ENCODE peak calls at places on chromosomes 1 and 21, in five cellular contexts. G is RWPE2, T is HL-60, A is AG04449, B is stomach. X is an unnamed sample.

GRCh38 chr1:182782587-182782913 is 7.0 kb upstream of the NPL start:
- DNase-seq in G (no peak), T (no peak), A (no peak), B (no peak), X (no peak)

GRCh38 chr1:14724234-14724633 is 125.7 kb downstream of the KAZN start:
- DNase-seq in G (no peak), T (no peak), A (no peak), B (no peak), X (no peak)

GRCh38 chr1:78254517-78254916 is 208.8 kb downstream of the GIPC2 start:
- DNase-seq in G (no peak), T (no peak), A (no peak), B (no peak), X (no peak)

GRCh38 chr1:226662704-226663326 is 76.3 kb downstream of the ITPKB start:
- DNase-seq in G (no peak), T (peak; percentile 87), A (peak; percentile 92), B (peak; percentile 59), X (peak; percentile 97)

GRCh38 chr1:9198538-9199361 is 35.8 kb upstream of the H6PD start:
- DNase-seq in G (no peak), T (no peak), A (no peak), B (no peak), X (peak; percentile 44)

GRCh38 chr1:96722161-96722908 is 751 bp downstream of the PTBP2 start:
- DNase-seq in G (peak; percentile 44), T (no peak), A (no peak), B (peak; percentile 51), X (peak; percentile 80)

GRCh38 chr1:221891708-221892107 is 149.8 kb upstream of the DUSP10 start:
- DNase-seq in G (no peak), T (no peak), A (no peak), B (no peak), X (peak; percentile 61)

GRCh38 chr1:180603223-180603849 is 28.5 kb upstream of the XPR1 start:
- DNase-seq in G (no peak), T (no peak), A (no peak), B (no peak), X (no peak)

GRCh38 chr1:20483833-20484525 is 2.0 kb downstream of the CAMK2N1 start:
- DNase-seq in G (no peak), T (no peak), A (no peak), B (no peak), X (peak; percentile 44)

GRCh38 chr1:209787551-209787950 is 3.2 kb upstream of the C1orf74 start:
- DNase-seq in G (no peak), T (no peak), A (no peak), B (peak; percentile 80), X (no peak)

GRCh38 chr1:236000781-236001180 is 64.1 kb downstream of the NID1 start:
- DNase-seq in G (no peak), T (no peak), A (no peak), B (no peak), X (no peak)

GRCh38 chr1:210394281-210394798 is 65.6 kb downstream of the HHAT start:
- DNase-seq in G (no peak), T (no peak), A (no peak), B (no peak), X (peak; percentile 34)

GRCh38 chr1:212950243-212951057 is at the start of gene VASH2:
- DNase-seq in G (no peak), T (peak; percentile 11), A (peak; percentile 7), B (peak; percentile 82), X (peak; percentile 65)

GRCh38 chr21:34926784-34927548 is 122.1 kb downstream of the RUNX1 start:
- DNase-seq in G (no peak), T (no peak), A (no peak), B (no peak), X (peak; percentile 63)

GRCh38 chr21:46184625-46185555 is 631 bp upstream of the SPATC1L start:
- DNase-seq in G (peak; percentile 93), T (no peak), A (no peak), B (peak; percentile 71), X (peak; percentile 96)

GRCh38 chr1:24141311-24141997 is 1.5 kb downstream of the IL22RA1 start:
- DNase-seq in G (peak; percentile 12), T (no peak), A (no peak), B (no peak), X (no peak)

GRCh38 chr1:228398741-228399461 is 7.7 kb downstream of the TRIM11 start:
- DNase-seq in G (no peak), T (no peak), A (no peak), B (no peak), X (no peak)

GRCh38 chr1:14739433-14739832 is 140.9 kb downstream of the KAZN start:
- DNase-seq in G (no peak), T (no peak), A (no peak), B (no peak), X (no peak)

GRCh38 chr1:67372136-67372535 is 58.1 kb downstream of the SERBP1 start:
- DNase-seq in G (no peak), T (no peak), A (no peak), B (no peak), X (peak; percentile 56)

GRCh38 chr1:154589780-154590179 is 18.2 kb downstream of the ADAR start:
- DNase-seq in G (no peak), T (no peak), A (no peak), B (no peak), X (no peak)

GRCh38 chr1:9203623-9204022 is 31.0 kb upstream of the H6PD start:
- DNase-seq in G (no peak), T (no peak), A (no peak), B (no peak), X (no peak)

GRCh38 chr1:192477630-192478029 is 97.9 kb upstream of the RGS1 start:
- DNase-seq in G (no peak), T (no peak), A (no peak), B (no peak), X (peak; percentile 70)

DNA sequence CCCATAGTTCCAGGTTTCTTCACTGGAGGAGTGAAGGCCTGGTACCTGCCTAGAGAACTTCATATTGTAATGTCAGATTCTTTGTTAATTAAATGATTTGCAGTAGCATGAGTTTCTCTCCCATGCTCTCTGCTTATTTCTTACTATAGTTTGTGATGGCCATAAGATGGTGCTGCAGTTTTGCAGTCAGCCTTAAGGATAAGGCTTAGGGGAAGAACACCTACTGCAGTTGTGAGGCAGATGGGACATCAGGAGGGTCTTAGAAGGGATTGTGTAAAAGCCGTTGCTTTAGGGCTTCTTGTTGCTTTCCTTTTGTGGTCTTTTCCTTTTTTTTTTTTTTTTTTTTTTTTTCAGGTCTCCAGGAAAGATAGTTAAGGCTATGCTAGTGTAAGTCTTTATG is 61.8 kb downstream of the MACF1 start:
- DNase-seq in G (no peak), T (no peak), A (no peak), B (no peak), X (peak; percentile 39)
- TF ChIP-seq CTCF in G (peak; percentile 52), T (no peak), A (no peak), B (no peak), X (no peak)

DNA sequence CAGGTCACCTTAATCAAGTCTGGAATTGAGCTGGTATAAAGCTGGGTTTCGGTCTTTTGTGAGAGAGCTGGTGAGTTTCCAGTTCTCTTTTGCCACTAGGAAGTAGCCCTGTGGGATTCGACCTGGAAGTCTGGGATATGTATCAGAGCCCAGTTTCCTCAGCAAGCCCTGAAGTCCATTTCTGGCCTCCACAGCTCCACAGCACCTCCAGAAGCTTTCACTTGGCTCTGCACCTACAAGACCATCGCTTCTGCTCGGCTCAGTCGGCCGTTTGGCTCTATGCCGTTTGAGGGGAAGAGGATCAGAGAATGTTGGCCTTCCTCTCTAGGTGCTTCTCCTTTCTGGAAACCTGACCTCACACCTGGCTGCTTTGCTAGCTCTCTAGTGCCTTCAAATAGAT is 148.0 kb downstream of the GALNT2 start:
- DNase-seq in G (no peak), T (no peak), A (no peak), B (peak; percentile 66), X (peak; percentile 94)
- H3K4me3 ChIP-seq in G (no peak overlapping the region), T (no peak overlapping the region), A (no peak overlapping the region), B (no peak overlapping the region), X (no peak overlapping the region)

GRCh38 chr1:54962612-54963395 is 17.6 kb upstream of the TMEM61 start:
- DNase-seq in G (no peak), T (no peak), A (no peak), B (no peak), X (no peak)

GRCh38 chr1:54969879-54970278 is 10.5 kb upstream of the TMEM61 start:
- DNase-seq in G (no peak), T (no peak), A (no peak), B (no peak), X (no peak)

GRCh38 chr1:54967372-54967771 is 13.1 kb upstream of the TMEM61 start:
- DNase-seq in G (no peak), T (no peak), A (no peak), B (no peak), X (no peak)

GRCh38 chr1:54968581-54968980 is 11.8 kb upstream of the TMEM61 start:
- DNase-seq in G (no peak), T (no peak), A (no peak), B (peak; percentile 2), X (no peak)

GRCh38 chr1:54965624-54966340 is 14.6 kb upstream of the TMEM61 start:
- DNase-seq in G (no peak), T (peak; percentile 97), A (no peak), B (peak; percentile 62), X (peak; percentile 81)
- TF ChIP-seq CTCF in G (no peak), T (no peak), A (no peak), B (no peak), X (no peak)

GRCh38 chr1:1001057-1001630 is 1.2 kb upstream of the HES4 start:
- DNase-seq in G (peak; percentile 62), T (no peak), A (no peak), B (no peak), X (no peak)

GRCh38 chr1:998905-999796 is 746 bp downstream of the HES4 start:
- DNase-seq in G (peak; percentile 69), T (no peak), A (no peak), B (no peak), X (peak; percentile 37)

GRCh38 chr1:999797-1000356 is at the start of gene HES4:
- DNase-seq in G (peak; percentile 93), T (no peak), A (peak; percentile 51), B (peak; percentile 93), X (peak; percentile 97)

GRCh38 chr1:1001631-1002300 is 1.9 kb upstream of the HES4 start:
- DNase-seq in G (peak; percentile 82), T (no peak), A (no peak), B (peak; percentile 87), X (peak; percentile 75)

GRCh38 chr1:1000357-1001056 is 610 bp upstream of the HES4 start:
- DNase-seq in G (peak; percentile 78), T (peak; percentile 57), A (peak; percentile 44), B (peak; percentile 80), X (peak; percentile 94)
- H3K4me3 ChIP-seq in G (peak overlapping the region; percentile 51), T (peak overlapping the region; percentile 30), A (peak overlapping the region; percentile 73), B (peak overlapping the region; percentile 54), X (peak overlapping the region; percentile 68)

GRCh38 chr1:115183158-115183557 is 93.9 kb upstream of the TSPAN2 start:
- DNase-seq in G (no peak), T (no peak), A (no peak), B (no peak), X (no peak)
- TF ChIP-seq CTCF in G (no peak), T (no peak), A (no peak), B (no peak), X (no peak)

X was measured in cardiac fibroblast.